ENCODE peak calls at places on chromosomes 5 and 9, in five cellular contexts. B, C, A, E and Y are unnamed samples.

GRCh38 chr5:64569880-64570279 is 64.1 kb downstream of the RGS7BP start:
- DNase-seq in B (no peak), C (no peak), A (no peak), E (no peak), Y (no peak)

GRCh38 chr9:79431019-79431679 is 140.6 kb upstream of the TLE4 start:
- DNase-seq in B (no peak), C (no peak), A (no peak), E (no peak), Y (no peak)

GRCh38 chr9:94867281-94867841 is 140.9 kb downstream of the AOPEP start:
- DNase-seq in B (peak), C (no peak), A (peak), E (no peak), Y (peak)

GRCh38 chr9:4740623-4741364 is at the start of gene AK3:
- DNase-seq in B (peak), C (peak), A (peak), E (peak), Y (peak)

GRCh38 chr5:93925321-93925720 is 183.9 kb upstream of the POU5F2 start:
- DNase-seq in B (no peak), C (peak), A (no peak), E (no peak), Y (no peak)

GRCh38 chr5:150148408-150148927 is 7.2 kb downstream of the PDGFRB start:
- DNase-seq in B (no peak), C (no peak), A (no peak), E (no peak), Y (no peak)

GRCh38 chr9:89440951-89441654 is 56.8 kb downstream of the SEMA4D start:
- DNase-seq in B (peak), C (no peak), A (no peak), E (no peak), Y (no peak)

GRCh38 chr9:130129425-130130061 is 42.7 kb upstream of the NCS1 start:
- DNase-seq in B (no peak), C (no peak), A (no peak), E (no peak), Y (no peak)

GRCh38 chr9:110078626-110079025 is 129.3 kb downstream of the C9orf152 start:
- DNase-seq in B (no peak), C (no peak), A (no peak), E (no peak), Y (no peak)

GRCh38 chr5:172951381-172952033 is 7.7 kb upstream of the RPL26L1 start:
- DNase-seq in B (no peak), C (no peak), A (no peak), E (no peak), Y (no peak)

GRCh38 chr5:5583023-5583765 is 160.7 kb downstream of the ICE1 start:
- DNase-seq in B (no peak), C (no peak), A (no peak), E (no peak), Y (no peak)

GRCh38 chr5:172501708-172502379 is 47.5 kb upstream of the SH3PXD2B start:
- DNase-seq in B (no peak), C (no peak), A (no peak), E (no peak), Y (no peak)

GRCh38 chr5:57338068-57338848 is 144.4 kb downstream of the ACTBL2 start:
- DNase-seq in B (no peak), C (peak), A (no peak), E (no peak), Y (no peak)

GRCh38 chr9:5784526-5785315 is 48.2 kb downstream of the ERMP1 start:
- DNase-seq in B (no peak), C (no peak), A (no peak), E (no peak), Y (no peak)

GRCh38 chr9:37621299-37621934 is 29.0 kb upstream of the TOMM5 start:
- DNase-seq in B (no peak), C (no peak), A (no peak), E (no peak), Y (no peak)

GRCh38 chr9:105063665-105064247 is 135.8 kb upstream of the ABCA1 start:
- DNase-seq in B (no peak), C (peak), A (no peak), E (no peak), Y (no peak)

GRCh38 chr5:8906303-8906967 is 639.4 kb downstream of the SEMA5A start:
- DNase-seq in B (no peak), C (peak), A (no peak), E (no peak), Y (no peak)

GRCh38 chr5:90940227-90940995 is 381.8 kb downstream of the ADGRV1 start:
- DNase-seq in B (no peak), C (peak), A (no peak), E (no peak), Y (peak)

GRCh38 chr9:93072383-93072795 is 13.9 kb downstream of the SUSD3 start:
- DNase-seq in B (no peak), C (no peak), A (no peak), E (no peak), Y (no peak)

GRCh38 chr5:159083532-159083931 is 16.2 kb downstream of the EBF1 start:
- DNase-seq in B (no peak), C (no peak), A (no peak), E (no peak), Y (no peak)

GRCh38 chr5:16616536-16617271 is at the start of gene RETREG1:
- DNase-seq in B (peak), C (peak), A (peak), E (peak), Y (peak)

GRCh38 chr5:74641778-74642542 is 1.4 kb upstream of the ENC1 start:
- DNase-seq in B (no peak), C (peak), A (no peak), E (no peak), Y (peak)

GRCh38 chr5:154058055-154059038 is 19.6 kb downstream of the MFAP3 start:
- DNase-seq in B (no peak), C (no peak), A (no peak), E (no peak), Y (no peak)

GRCh38 chr9:13447551-13448422 is 168.3 kb upstream of the MPDZ start:
- DNase-seq in B (no peak), C (no peak), A (no peak), E (no peak), Y (no peak)

GRCh38 chr9:111940697-111941096 is 44.1 kb downstream of the UGCG start:
- DNase-seq in B (no peak), C (peak), A (no peak), E (no peak), Y (no peak)

GRCh38 chr5:155260798-155261197 is 247.2 kb downstream of the KIF4B start:
- DNase-seq in B (no peak), C (peak), A (no peak), E (no peak), Y (no peak)

GRCh38 chr5:171630047-171630669 is 155.5 kb upstream of the SMIM23 start:
- DNase-seq in B (peak), C (peak), A (no peak), E (no peak), Y (no peak)

GRCh38 chr5:157552650-157553049 is 22.9 kb downstream of the ADAM19 start:
- DNase-seq in B (no peak), C (no peak), A (no peak), E (no peak), Y (no peak)

GRCh38 chr5:67311208-67311607 is 114.6 kb upstream of the CD180 start:
- DNase-seq in B (no peak), C (no peak), A (no peak), E (no peak), Y (no peak)

GRCh38 chr5:1251678-1252580 is 26.7 kb downstream of the SLC6A18 start:
- DNase-seq in B (peak), C (no peak), A (no peak), E (no peak), Y (no peak)

GRCh38 chr9:5895782-5896181 is 5.1 kb downstream of the MLANA start:
- DNase-seq in B (no peak), C (no peak), A (no peak), E (no peak), Y (peak)

GRCh38 chr5:132807163-132807838 is 5.8 kb upstream of the SOWAHA start:
- DNase-seq in B (no peak), C (no peak), A (no peak), E (no peak), Y (no peak)

GRCh38 chr5:174505621-174506020 is 218.8 kb upstream of the MSX2 start:
- DNase-seq in B (no peak), C (peak), A (no peak), E (no peak), Y (no peak)

GRCh38 chr9:13163287-13163686 is 116.2 kb downstream of the MPDZ start:
- DNase-seq in B (no peak), C (no peak), A (no peak), E (no peak), Y (no peak)

GRCh38 chr9:23941051-23941450 is 115.0 kb upstream of the ELAVL2 start:
- DNase-seq in B (no peak), C (peak), A (no peak), E (no peak), Y (no peak)

GRCh38 chr5:121144764-121145163 is 680.7 kb downstream of the PRR16 start:
- DNase-seq in B (no peak), C (peak), A (no peak), E (no peak), Y (no peak)

GRCh38 chr5:54517174-54517511 is 416 bp upstream of the SNX18 start:
- DNase-seq in B (no peak), C (peak), A (no peak), E (no peak), Y (no peak)

GRCh38 chr9:127344373-127344995 is 52.5 kb upstream of the SLC2A8 start:
- DNase-seq in B (no peak), C (peak), A (no peak), E (no peak), Y (no peak)
- H3K27ac ChIP-seq in B (no peak), C (no peak), A (no peak), E (no peak), Y (no peak)

DNA sequence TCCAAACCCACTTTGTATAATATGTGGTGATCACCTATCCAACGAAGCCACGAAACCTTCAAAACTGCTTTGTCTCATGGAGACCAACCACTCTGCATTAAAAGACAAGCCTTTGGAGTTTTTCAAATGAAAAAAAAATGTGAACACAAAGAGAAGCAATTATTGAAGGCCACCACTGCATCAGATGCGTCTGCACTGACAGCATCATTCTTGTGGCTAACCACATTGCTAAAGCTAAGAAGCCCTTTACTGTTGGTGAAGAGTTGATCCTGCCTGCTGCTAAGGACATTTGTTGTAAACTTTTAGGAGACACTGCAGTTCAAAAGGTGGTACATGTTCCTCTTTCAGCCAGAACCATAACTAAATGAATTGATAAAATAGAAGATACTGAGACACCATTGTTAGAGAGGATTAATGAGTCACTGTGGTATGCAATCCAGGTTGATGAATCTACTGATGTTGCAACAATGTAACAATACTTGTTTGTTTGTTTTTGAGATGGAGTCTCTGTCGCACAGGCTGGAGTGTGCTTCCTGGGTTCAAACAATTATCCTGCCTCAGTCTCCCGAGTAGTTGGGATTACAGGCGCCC is 45.4 kb downstream of the TAF11L14 start:
- DNase-seq in B (no peak), C (peak), A (no peak), E (no peak), Y (no peak)
- H3K27ac ChIP-seq in B (no peak), C (no peak), A (no peak), E (no peak), Y (no peak)

DNA sequence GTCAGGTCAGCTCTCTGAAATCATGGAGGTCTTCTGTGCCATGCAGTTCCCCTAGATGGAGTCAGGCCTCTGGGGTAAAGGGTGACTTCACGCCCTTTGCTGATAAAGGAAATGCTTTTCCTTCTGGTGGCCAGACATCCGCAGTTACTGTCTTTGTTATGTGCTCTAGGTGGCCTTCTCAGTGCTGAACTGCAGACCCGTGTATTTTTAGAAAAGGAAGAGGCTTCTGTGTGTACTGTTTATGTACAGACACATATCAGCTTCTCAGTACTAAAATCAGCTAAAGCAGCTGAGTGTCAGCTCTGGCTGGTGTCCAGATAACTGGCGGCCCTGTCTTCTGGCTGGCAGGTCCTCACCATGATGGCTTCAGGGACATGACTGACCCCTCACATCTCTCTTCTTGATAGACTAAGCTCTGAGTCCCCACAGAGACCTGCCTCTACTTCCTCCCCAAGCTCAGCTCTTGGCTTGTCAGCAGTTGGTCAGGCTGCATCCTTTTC is 75.3 kb downstream of the ARHGAP26 start:
- DNase-seq in B (no peak), C (no peak), A (no peak), E (no peak), Y (no peak)
- H3K27ac ChIP-seq in B (no peak), C (no peak), A (peak), E (no peak), Y (peak)

GRCh38 chr9:137216188-137216965 is 5.7 kb downstream of the RNF208 start:
- DNase-seq in B (no peak), C (no peak), A (no peak), E (no peak), Y (no peak)
- H3K27ac ChIP-seq in B (no peak), C (no peak), A (no peak), E (no peak), Y (no peak)

DNA sequence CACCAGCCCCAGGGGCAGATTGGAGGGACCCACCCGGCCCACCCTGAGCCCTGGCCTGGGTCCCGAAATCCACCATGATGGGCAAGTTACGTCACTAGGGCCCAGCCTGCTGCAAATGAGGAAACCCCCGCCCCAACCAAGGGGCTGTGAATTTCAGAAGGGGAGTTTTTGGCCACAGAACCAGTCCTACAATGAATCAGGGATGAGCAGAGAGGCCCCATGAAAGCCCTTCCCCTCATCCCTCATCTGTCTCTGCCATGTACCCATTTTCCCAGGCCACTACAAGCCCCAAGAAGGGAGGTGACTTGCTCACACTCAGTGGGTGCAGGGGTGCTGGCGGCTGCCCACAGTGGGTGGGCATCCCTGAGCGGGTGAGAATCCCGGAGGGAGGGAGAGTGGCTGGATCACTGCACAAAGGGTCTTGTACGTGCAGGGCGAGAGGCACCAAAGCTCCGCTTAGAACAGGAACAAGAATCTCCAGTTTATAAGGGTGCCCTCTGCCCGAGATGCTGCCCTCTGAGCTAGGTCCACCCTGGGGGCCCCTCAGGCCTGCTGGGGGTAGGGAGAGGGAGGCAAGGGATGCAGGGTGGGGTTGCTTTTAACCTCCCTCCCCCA is 10.4 kb upstream of the TCF7 start:
- DNase-seq in B (no peak), C (no peak), A (no peak), E (no peak), Y (no peak)
- H3K27ac ChIP-seq in B (no peak), C (no peak), A (no peak), E (peak), Y (no peak)